ENCODE peak calls at places on chromosome 5, in ten cellular contexts. One of them, this sample, is unnamed.

GRCh38 chr5:125349432-125349831 is 603.0 kb upstream of the ZNF608 start:
- DNase-seq in esophagus muscularis mucosa: no peak
- DNase-seq in transverse colon: no peak
- DNase-seq in heart left ventricle: no peak
- DNase-seq in GM12891: no peak
- DNase-seq in sigmoid colon: no peak
- DNase-seq in A549: no peak
- DNase-seq in IMR-90: peak; percentile 16
- DNase-seq in body of pancreas: no peak
- DNase-seq in stomach: no peak
- DNase-seq in this sample: no peak

GRCh38 chr5:39716532-39716971 is 291.8 kb upstream of the DAB2 start:
- DNase-seq in esophagus muscularis mucosa: no peak
- DNase-seq in transverse colon: peak; percentile 55
- DNase-seq in heart left ventricle: no peak
- DNase-seq in GM12891: no peak
- DNase-seq in sigmoid colon: no peak
- DNase-seq in A549: peak; percentile 85
- DNase-seq in IMR-90: peak; percentile 46
- DNase-seq in body of pancreas: peak; percentile 66
- DNase-seq in stomach: peak; percentile 58
- DNase-seq in this sample: peak; percentile 74

GRCh38 chr5:122701640-122702523 is 73.0 kb upstream of the SNX2 start:
- DNase-seq in esophagus muscularis mucosa: no peak
- DNase-seq in transverse colon: peak; percentile 9
- DNase-seq in heart left ventricle: no peak
- DNase-seq in GM12891: no peak
- DNase-seq in sigmoid colon: no peak
- DNase-seq in A549: no peak
- DNase-seq in IMR-90: no peak
- DNase-seq in body of pancreas: no peak
- DNase-seq in stomach: no peak
- DNase-seq in this sample: peak; percentile 3

GRCh38 chr5:141597394-141597793 is 21.4 kb downstream of the DIAPH1 start:
- DNase-seq in esophagus muscularis mucosa: no peak
- DNase-seq in transverse colon: no peak
- DNase-seq in heart left ventricle: no peak
- DNase-seq in GM12891: no peak
- DNase-seq in sigmoid colon: no peak
- DNase-seq in A549: no peak
- DNase-seq in IMR-90: no peak
- DNase-seq in body of pancreas: no peak
- DNase-seq in stomach: no peak
- DNase-seq in this sample: no peak

GRCh38 chr5:175922192-175922885 is 45.8 kb downstream of the THOC3 start:
- DNase-seq in esophagus muscularis mucosa: peak; percentile 74
- DNase-seq in transverse colon: no peak
- DNase-seq in heart left ventricle: no peak
- DNase-seq in GM12891: no peak
- DNase-seq in sigmoid colon: no peak
- DNase-seq in A549: peak; percentile 36
- DNase-seq in IMR-90: peak; percentile 99
- DNase-seq in body of pancreas: no peak
- DNase-seq in stomach: no peak
- DNase-seq in this sample: no peak

GRCh38 chr5:10424124-10424731 is 17.5 kb upstream of the ROPN1L start:
- DNase-seq in esophagus muscularis mucosa: no peak
- DNase-seq in transverse colon: no peak
- DNase-seq in heart left ventricle: no peak
- DNase-seq in GM12891: no peak
- DNase-seq in sigmoid colon: no peak
- DNase-seq in A549: peak; percentile 59
- DNase-seq in IMR-90: peak; percentile 44
- DNase-seq in body of pancreas: no peak
- DNase-seq in stomach: no peak
- DNase-seq in this sample: peak; percentile 79

GRCh38 chr5:180209137-180209581 is at the start of gene RASGEF1C:
- DNase-seq in esophagus muscularis mucosa: no peak
- DNase-seq in transverse colon: peak; percentile 68
- DNase-seq in heart left ventricle: peak; percentile 82
- DNase-seq in GM12891: peak; percentile 86
- DNase-seq in sigmoid colon: no peak
- DNase-seq in A549: peak; percentile 70
- DNase-seq in IMR-90: peak; percentile 47
- DNase-seq in body of pancreas: peak; percentile 68
- DNase-seq in stomach: peak; percentile 71
- DNase-seq in this sample: peak; percentile 72

GRCh38 chr5:113214026-113214425 is 220.8 kb downstream of the TSSK1B start:
- DNase-seq in esophagus muscularis mucosa: peak; percentile 50
- DNase-seq in transverse colon: no peak
- DNase-seq in heart left ventricle: no peak
- DNase-seq in GM12891: no peak
- DNase-seq in sigmoid colon: no peak
- DNase-seq in A549: no peak
- DNase-seq in IMR-90: no peak
- DNase-seq in body of pancreas: no peak
- DNase-seq in stomach: no peak
- DNase-seq in this sample: no peak

GRCh38 chr5:108661590-108662219 is 86.0 kb upstream of the FER start:
- DNase-seq in esophagus muscularis mucosa: no peak
- DNase-seq in transverse colon: no peak
- DNase-seq in heart left ventricle: no peak
- DNase-seq in GM12891: no peak
- DNase-seq in sigmoid colon: no peak
- DNase-seq in A549: peak; percentile 32
- DNase-seq in IMR-90: peak; percentile 47
- DNase-seq in body of pancreas: no peak
- DNase-seq in stomach: no peak
- DNase-seq in this sample: no peak

GRCh38 chr5:79703381-79703645 is 13.7 kb downstream of the CMYA5 start:
- DNase-seq in esophagus muscularis mucosa: no peak
- DNase-seq in transverse colon: no peak
- DNase-seq in heart left ventricle: no peak
- DNase-seq in GM12891: no peak
- DNase-seq in sigmoid colon: no peak
- DNase-seq in A549: no peak
- DNase-seq in IMR-90: no peak
- DNase-seq in body of pancreas: no peak
- DNase-seq in stomach: no peak
- DNase-seq in this sample: no peak

GRCh38 chr5:81854485-81854884 is 103.6 kb upstream of the SSBP2 start:
- DNase-seq in esophagus muscularis mucosa: no peak
- DNase-seq in transverse colon: no peak
- DNase-seq in heart left ventricle: no peak
- DNase-seq in GM12891: no peak
- DNase-seq in sigmoid colon: no peak
- DNase-seq in A549: no peak
- DNase-seq in IMR-90: no peak
- DNase-seq in body of pancreas: no peak
- DNase-seq in stomach: no peak
- DNase-seq in this sample: no peak

GRCh38 chr5:59759600-59760357 is 133.7 kb downstream of the PDE4D start:
- DNase-seq in esophagus muscularis mucosa: no peak
- DNase-seq in transverse colon: no peak
- DNase-seq in heart left ventricle: no peak
- DNase-seq in GM12891: no peak
- DNase-seq in sigmoid colon: no peak
- DNase-seq in A549: peak; percentile 92
- DNase-seq in IMR-90: no peak
- DNase-seq in body of pancreas: no peak
- DNase-seq in stomach: no peak
- DNase-seq in this sample: no peak

GRCh38 chr5:76641514-76642120 is 18.4 kb upstream of the F2RL2 start:
- DNase-seq in esophagus muscularis mucosa: no peak
- DNase-seq in transverse colon: peak; percentile 61
- DNase-seq in heart left ventricle: no peak
- DNase-seq in GM12891: peak; percentile 12
- DNase-seq in sigmoid colon: no peak
- DNase-seq in A549: peak; percentile 80
- DNase-seq in IMR-90: peak; percentile 79
- DNase-seq in body of pancreas: peak; percentile 58
- DNase-seq in stomach: peak; percentile 67
- DNase-seq in this sample: peak; percentile 71

GRCh38 chr5:178216088-178216534 is 11.8 kb downstream of the HNRNPAB start:
- DNase-seq in esophagus muscularis mucosa: no peak
- DNase-seq in transverse colon: peak; percentile 41
- DNase-seq in heart left ventricle: no peak
- DNase-seq in GM12891: no peak
- DNase-seq in sigmoid colon: no peak
- DNase-seq in A549: no peak
- DNase-seq in IMR-90: no peak
- DNase-seq in body of pancreas: no peak
- DNase-seq in stomach: no peak
- DNase-seq in this sample: peak; percentile 70

GRCh38 chr5:178213748-178214151 is 9.4 kb downstream of the HNRNPAB start:
- DNase-seq in esophagus muscularis mucosa: no peak
- DNase-seq in transverse colon: peak; percentile 82
- DNase-seq in heart left ventricle: no peak
- DNase-seq in GM12891: no peak
- DNase-seq in sigmoid colon: no peak
- DNase-seq in A549: no peak
- DNase-seq in IMR-90: no peak
- DNase-seq in body of pancreas: no peak
- DNase-seq in stomach: peak; percentile 64
- DNase-seq in this sample: no peak

GRCh38 chr5:178214160-178214803 is 9.9 kb downstream of the HNRNPAB start:
- DNase-seq in esophagus muscularis mucosa: no peak
- DNase-seq in transverse colon: no peak
- DNase-seq in heart left ventricle: no peak
- DNase-seq in GM12891: no peak
- DNase-seq in sigmoid colon: no peak
- DNase-seq in A549: no peak
- DNase-seq in IMR-90: no peak
- DNase-seq in body of pancreas: no peak
- DNase-seq in stomach: no peak
- DNase-seq in this sample: no peak

GRCh38 chr5:178216779-178217178 is 12.4 kb downstream of the HNRNPAB start:
- DNase-seq in esophagus muscularis mucosa: no peak
- DNase-seq in transverse colon: no peak
- DNase-seq in heart left ventricle: peak; percentile 2
- DNase-seq in GM12891: no peak
- DNase-seq in sigmoid colon: no peak
- DNase-seq in A549: no peak
- DNase-seq in IMR-90: no peak
- DNase-seq in body of pancreas: no peak
- DNase-seq in stomach: no peak
- DNase-seq in this sample: no peak

GRCh38 chr5:178215263-178216002 is 11.1 kb downstream of the HNRNPAB start:
- DNase-seq in esophagus muscularis mucosa: no peak
- DNase-seq in transverse colon: peak; percentile 71
- DNase-seq in heart left ventricle: no peak
- DNase-seq in GM12891: no peak
- DNase-seq in sigmoid colon: no peak
- DNase-seq in A549: no peak
- DNase-seq in IMR-90: no peak
- DNase-seq in body of pancreas: no peak
- DNase-seq in stomach: no peak
- DNase-seq in this sample: peak; percentile 44
- TF ChIP-seq POLR2A in esophagus muscularis mucosa: no peak
- TF ChIP-seq POLR2A in transverse colon: peak; percentile 53
- TF ChIP-seq POLR2A in heart left ventricle: no peak
- TF ChIP-seq POLR2A in GM12891: peak; percentile 50
- TF ChIP-seq POLR2A in sigmoid colon: no peak
- TF ChIP-seq POLR2A in A549: no peak
- TF ChIP-seq POLR2A in IMR-90: no peak
- TF ChIP-seq POLR2A in body of pancreas: no peak
- TF ChIP-seq POLR2A in stomach: no peak
- TF ChIP-seq POLR2A in this sample: no peak

GRCh38 chr5:138470322-138471285 is 5.3 kb downstream of the EGR1 start:
- DNase-seq in esophagus muscularis mucosa: no peak
- DNase-seq in transverse colon: peak; percentile 31
- DNase-seq in heart left ventricle: no peak
- DNase-seq in GM12891: no peak
- DNase-seq in sigmoid colon: no peak
- DNase-seq in A549: no peak
- DNase-seq in IMR-90: no peak
- DNase-seq in body of pancreas: peak; percentile 77
- DNase-seq in stomach: no peak
- DNase-seq in this sample: no peak
- TF ChIP-seq POLR2A in esophagus muscularis mucosa: no peak
- TF ChIP-seq POLR2A in transverse colon: peak; percentile 0
- TF ChIP-seq POLR2A in heart left ventricle: no peak
- TF ChIP-seq POLR2A in GM12891: no peak
- TF ChIP-seq POLR2A in sigmoid colon: no peak
- TF ChIP-seq POLR2A in A549: no peak
- TF ChIP-seq POLR2A in IMR-90: no peak
- TF ChIP-seq POLR2A in body of pancreas: no peak
- TF ChIP-seq POLR2A in stomach: no peak
- TF ChIP-seq POLR2A in this sample: no peak

GRCh38 chr5:218457-219289 is 553 bp downstream of the SDHA start:
- DNase-seq in esophagus muscularis mucosa: no peak
- DNase-seq in transverse colon: peak; percentile 50
- DNase-seq in heart left ventricle: peak; percentile 73
- DNase-seq in GM12891: no peak
- DNase-seq in sigmoid colon: no peak
- DNase-seq in A549: peak; percentile 33
- DNase-seq in IMR-90: peak; percentile 19
- DNase-seq in body of pancreas: peak; percentile 52
- DNase-seq in stomach: peak; percentile 56
- DNase-seq in this sample: peak; percentile 69
- TF ChIP-seq POLR2A in esophagus muscularis mucosa: no peak
- TF ChIP-seq POLR2A in transverse colon: no peak
- TF ChIP-seq POLR2A in heart left ventricle: peak; percentile 23
- TF ChIP-seq POLR2A in GM12891: no peak
- TF ChIP-seq POLR2A in sigmoid colon: no peak
- TF ChIP-seq POLR2A in A549: no peak
- TF ChIP-seq POLR2A in IMR-90: no peak
- TF ChIP-seq POLR2A in body of pancreas: no peak
- TF ChIP-seq POLR2A in stomach: no peak
- TF ChIP-seq POLR2A in this sample: no peak

GRCh38 chr5:26237489-26237888 is 800.9 kb downstream of the CDH9 start:
- DNase-seq in esophagus muscularis mucosa: no peak
- DNase-seq in transverse colon: no peak
- DNase-seq in heart left ventricle: no peak
- DNase-seq in GM12891: no peak
- DNase-seq in sigmoid colon: no peak
- DNase-seq in A549: no peak
- DNase-seq in IMR-90: no peak
- DNase-seq in body of pancreas: no peak
- DNase-seq in stomach: no peak
- DNase-seq in this sample: no peak

GRCh38 chr5:26229848-26230247 is 808.5 kb downstream of the CDH9 start:
- DNase-seq in esophagus muscularis mucosa: no peak
- DNase-seq in transverse colon: no peak
- DNase-seq in heart left ventricle: no peak
- DNase-seq in GM12891: no peak
- DNase-seq in sigmoid colon: no peak
- DNase-seq in A549: no peak
- DNase-seq in IMR-90: no peak
- DNase-seq in body of pancreas: no peak
- DNase-seq in stomach: no peak
- DNase-seq in this sample: no peak

GRCh38 chr5:26231316-26231715 is 807.1 kb downstream of the CDH9 start:
- DNase-seq in esophagus muscularis mucosa: no peak
- DNase-seq in transverse colon: no peak
- DNase-seq in heart left ventricle: no peak
- DNase-seq in GM12891: no peak
- DNase-seq in sigmoid colon: peak; percentile 42
- DNase-seq in A549: no peak
- DNase-seq in IMR-90: no peak
- DNase-seq in body of pancreas: no peak
- DNase-seq in stomach: no peak
- DNase-seq in this sample: no peak

GRCh38 chr5:26236936-26237335 is 801.5 kb downstream of the CDH9 start:
- DNase-seq in esophagus muscularis mucosa: no peak
- DNase-seq in transverse colon: no peak
- DNase-seq in heart left ventricle: no peak
- DNase-seq in GM12891: no peak
- DNase-seq in sigmoid colon: peak; percentile 47
- DNase-seq in A549: no peak
- DNase-seq in IMR-90: no peak
- DNase-seq in body of pancreas: no peak
- DNase-seq in stomach: no peak
- DNase-seq in this sample: no peak

GRCh38 chr5:26232706-26233105 is 805.7 kb downstream of the CDH9 start:
- DNase-seq in esophagus muscularis mucosa: no peak
- DNase-seq in transverse colon: no peak
- DNase-seq in heart left ventricle: no peak
- DNase-seq in GM12891: no peak
- DNase-seq in sigmoid colon: peak; percentile 39
- DNase-seq in A549: no peak
- DNase-seq in IMR-90: no peak
- DNase-seq in body of pancreas: no peak
- DNase-seq in stomach: no peak
- DNase-seq in this sample: no peak
- TF ChIP-seq POLR2A in esophagus muscularis mucosa: no peak
- TF ChIP-seq POLR2A in transverse colon: no peak
- TF ChIP-seq POLR2A in heart left ventricle: no peak
- TF ChIP-seq POLR2A in GM12891: no peak
- TF ChIP-seq POLR2A in sigmoid colon: no peak
- TF ChIP-seq POLR2A in A549: no peak
- TF ChIP-seq POLR2A in IMR-90: no peak
- TF ChIP-seq POLR2A in body of pancreas: no peak
- TF ChIP-seq POLR2A in stomach: no peak
- TF ChIP-seq POLR2A in this sample: no peak